ENCODE peak calls at places on chromosomes 2 and 18, in eight cellular contexts. One of them, this sample, is unnamed.

GRCh38 chr2:192377174-192377573 is 182.4 kb upstream of the TMEFF2 start:
- DNase-seq in CD8-positive, alpha-beta memory T cell: no peak
- DNase-seq in right cardiac atrium: no peak
- DNase-seq in CD8-positive, alpha-beta T cell: no peak
- DNase-seq in gastrocnemius medialis: no peak
- DNase-seq in breast epithelium: no peak
- DNase-seq in upper lobe of left lung: no peak
- DNase-seq in pancreas: no peak
- DNase-seq in this sample: no peak

GRCh38 chr2:46801731-46802664 is 113.6 kb downstream of the MCFD2 start:
- DNase-seq in CD8-positive, alpha-beta memory T cell: no peak
- DNase-seq in right cardiac atrium: peak; percentile 41
- DNase-seq in CD8-positive, alpha-beta T cell: no peak
- DNase-seq in gastrocnemius medialis: no peak
- DNase-seq in breast epithelium: no peak
- DNase-seq in upper lobe of left lung: no peak
- DNase-seq in pancreas: no peak
- DNase-seq in this sample: no peak

GRCh38 chr2:43207553-43208300 is 18.7 kb downstream of the ZFP36L2 start:
- DNase-seq in CD8-positive, alpha-beta memory T cell: no peak
- DNase-seq in right cardiac atrium: peak; percentile 23
- DNase-seq in CD8-positive, alpha-beta T cell: no peak
- DNase-seq in gastrocnemius medialis: no peak
- DNase-seq in breast epithelium: no peak
- DNase-seq in upper lobe of left lung: peak; percentile 34
- DNase-seq in pancreas: no peak
- DNase-seq in this sample: no peak

GRCh38 chr2:130839011-130839780 is 2.5 kb downstream of the ARHGEF4 start:
- DNase-seq in CD8-positive, alpha-beta memory T cell: peak; percentile 34
- DNase-seq in right cardiac atrium: no peak
- DNase-seq in CD8-positive, alpha-beta T cell: no peak
- DNase-seq in gastrocnemius medialis: no peak
- DNase-seq in breast epithelium: no peak
- DNase-seq in upper lobe of left lung: no peak
- DNase-seq in pancreas: no peak
- DNase-seq in this sample: no peak

GRCh38 chr2:216661639-216662375 is 28.6 kb downstream of the IGFBP2 start:
- DNase-seq in CD8-positive, alpha-beta memory T cell: peak; percentile 40
- DNase-seq in right cardiac atrium: peak; percentile 84
- DNase-seq in CD8-positive, alpha-beta T cell: no peak
- DNase-seq in gastrocnemius medialis: no peak
- DNase-seq in breast epithelium: no peak
- DNase-seq in upper lobe of left lung: no peak
- DNase-seq in pancreas: no peak
- DNase-seq in this sample: no peak

GRCh38 chr18:62596145-62597005 is 73.5 kb downstream of the ZCCHC2 start:
- DNase-seq in CD8-positive, alpha-beta memory T cell: no peak
- DNase-seq in right cardiac atrium: no peak
- DNase-seq in CD8-positive, alpha-beta T cell: no peak
- DNase-seq in gastrocnemius medialis: no peak
- DNase-seq in breast epithelium: no peak
- DNase-seq in upper lobe of left lung: no peak
- DNase-seq in pancreas: no peak
- DNase-seq in this sample: peak; percentile 31

GRCh38 chr18:9466127-9466526 is 9.2 kb upstream of the RALBP1 start:
- DNase-seq in CD8-positive, alpha-beta memory T cell: no peak
- DNase-seq in right cardiac atrium: no peak
- DNase-seq in CD8-positive, alpha-beta T cell: no peak
- DNase-seq in gastrocnemius medialis: no peak
- DNase-seq in breast epithelium: no peak
- DNase-seq in upper lobe of left lung: no peak
- DNase-seq in pancreas: no peak
- DNase-seq in this sample: no peak

GRCh38 chr2:220512419-220512818 is 885.0 kb downstream of the SLC4A3 start:
- DNase-seq in CD8-positive, alpha-beta memory T cell: no peak
- DNase-seq in right cardiac atrium: no peak
- DNase-seq in CD8-positive, alpha-beta T cell: no peak
- DNase-seq in gastrocnemius medialis: no peak
- DNase-seq in breast epithelium: no peak
- DNase-seq in upper lobe of left lung: no peak
- DNase-seq in pancreas: no peak
- DNase-seq in this sample: no peak

GRCh38 chr2:11941201-11942041 is 195.0 kb downstream of the LPIN1 start:
- DNase-seq in CD8-positive, alpha-beta memory T cell: no peak
- DNase-seq in right cardiac atrium: peak; percentile 84
- DNase-seq in CD8-positive, alpha-beta T cell: no peak
- DNase-seq in gastrocnemius medialis: no peak
- DNase-seq in breast epithelium: no peak
- DNase-seq in upper lobe of left lung: no peak
- DNase-seq in pancreas: no peak
- DNase-seq in this sample: peak; percentile 36

GRCh38 chr2:37020887-37021796 is 54.8 kb upstream of the STRN start:
- DNase-seq in CD8-positive, alpha-beta memory T cell: no peak
- DNase-seq in right cardiac atrium: no peak
- DNase-seq in CD8-positive, alpha-beta T cell: no peak
- DNase-seq in gastrocnemius medialis: no peak
- DNase-seq in breast epithelium: no peak
- DNase-seq in upper lobe of left lung: no peak
- DNase-seq in pancreas: no peak
- DNase-seq in this sample: no peak

GRCh38 chr18:63889641-63890040 is 2.1 kb downstream of the SERPINB2 start:
- DNase-seq in CD8-positive, alpha-beta memory T cell: no peak
- DNase-seq in right cardiac atrium: no peak
- DNase-seq in CD8-positive, alpha-beta T cell: no peak
- DNase-seq in gastrocnemius medialis: no peak
- DNase-seq in breast epithelium: no peak
- DNase-seq in upper lobe of left lung: no peak
- DNase-seq in pancreas: no peak
- DNase-seq in this sample: no peak

GRCh38 chr2:148730085-148730484 is 85.5 kb downstream of the EPC2 start:
- DNase-seq in CD8-positive, alpha-beta memory T cell: no peak
- DNase-seq in right cardiac atrium: no peak
- DNase-seq in CD8-positive, alpha-beta T cell: no peak
- DNase-seq in gastrocnemius medialis: no peak
- DNase-seq in breast epithelium: no peak
- DNase-seq in upper lobe of left lung: no peak
- DNase-seq in pancreas: no peak
- DNase-seq in this sample: no peak

DNA sequence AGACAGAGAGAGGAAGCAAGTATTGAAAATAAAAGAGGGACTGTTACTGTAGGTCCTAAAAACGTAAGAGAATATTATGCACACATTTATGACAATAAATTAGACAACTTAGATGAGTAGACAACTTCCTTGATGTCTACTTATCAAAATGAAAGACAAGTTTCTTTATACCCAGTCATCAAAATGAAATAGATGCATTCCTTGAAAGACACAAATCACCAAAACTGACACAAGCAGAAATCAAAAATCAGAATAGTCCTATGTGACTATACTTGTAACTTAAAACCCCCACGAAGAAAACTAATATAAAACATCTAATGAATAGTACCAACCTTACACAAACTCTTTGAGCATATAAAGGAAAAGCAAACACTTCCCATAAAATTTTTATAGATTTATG is 14.5 kb downstream of the RTN4 start:
- DNase-seq in CD8-positive, alpha-beta memory T cell: no peak
- DNase-seq in right cardiac atrium: no peak
- DNase-seq in CD8-positive, alpha-beta T cell: no peak
- DNase-seq in gastrocnemius medialis: no peak
- DNase-seq in breast epithelium: no peak
- DNase-seq in upper lobe of left lung: no peak
- DNase-seq in pancreas: no peak
- DNase-seq in this sample: no peak
- H3K4me3 ChIP-seq in CD8-positive, alpha-beta memory T cell: no peak overlapping the region
- H3K4me3 ChIP-seq in right cardiac atrium: no peak overlapping the region
- H3K4me3 ChIP-seq in CD8-positive, alpha-beta T cell: no peak overlapping the region
- H3K4me3 ChIP-seq in gastrocnemius medialis: no peak overlapping the region
- H3K4me3 ChIP-seq in breast epithelium: no peak overlapping the region
- H3K4me3 ChIP-seq in upper lobe of left lung: no peak overlapping the region
- H3K4me3 ChIP-seq in pancreas: no peak overlapping the region
- H3K4me3 ChIP-seq in this sample: no peak overlapping the region

DNA sequence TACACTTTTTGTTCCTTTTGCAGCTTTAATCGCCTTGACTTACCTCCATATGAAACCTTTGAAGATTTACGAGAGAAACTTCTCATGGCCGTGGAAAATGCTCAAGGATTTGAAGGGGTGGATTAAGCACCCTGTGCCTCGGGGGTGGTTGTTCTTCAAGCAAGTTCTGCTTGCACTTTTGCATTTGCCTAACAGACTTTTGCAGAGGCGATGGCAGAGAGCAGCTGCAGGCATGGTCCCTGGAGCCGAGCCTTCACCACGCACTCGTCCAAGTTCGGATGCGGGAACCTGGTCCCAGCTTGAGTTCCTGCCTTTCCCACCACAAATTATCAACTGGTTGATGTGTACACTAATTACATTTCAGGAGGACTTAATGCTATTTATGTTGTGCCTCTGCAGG is 232.7 kb downstream of the ALPK2 start:
- DNase-seq in CD8-positive, alpha-beta memory T cell: no peak
- DNase-seq in right cardiac atrium: no peak
- DNase-seq in CD8-positive, alpha-beta T cell: no peak
- DNase-seq in gastrocnemius medialis: no peak
- DNase-seq in breast epithelium: no peak
- DNase-seq in upper lobe of left lung: no peak
- DNase-seq in pancreas: no peak
- DNase-seq in this sample: no peak
- H3K4me1 ChIP-seq in CD8-positive, alpha-beta memory T cell: peaks cover 10% of the 10 kb centered on the region
- H3K4me1 ChIP-seq in right cardiac atrium: no peaks in the 10 kb centered on the region
- H3K4me1 ChIP-seq in CD8-positive, alpha-beta T cell: peaks cover 4% of the 10 kb centered on the region
- H3K4me1 ChIP-seq in gastrocnemius medialis: peaks cover 30% of the 10 kb centered on the region
- H3K4me1 ChIP-seq in breast epithelium: no peaks in the 10 kb centered on the region
- H3K4me1 ChIP-seq in upper lobe of left lung: no peaks in the 10 kb centered on the region
- H3K4me1 ChIP-seq in pancreas: no peaks in the 10 kb centered on the region
- H3K4me1 ChIP-seq in this sample: peaks cover 27% of the 10 kb centered on the region

GRCh38 chr18:50315100-50315871 is 27.8 kb upstream of the CXXC1 start:
- DNase-seq in CD8-positive, alpha-beta memory T cell: no peak
- DNase-seq in right cardiac atrium: no peak
- DNase-seq in CD8-positive, alpha-beta T cell: no peak
- DNase-seq in gastrocnemius medialis: no peak
- DNase-seq in breast epithelium: no peak
- DNase-seq in upper lobe of left lung: no peak
- DNase-seq in pancreas: no peak
- DNase-seq in this sample: no peak
- H3K27me3 ChIP-seq in CD8-positive, alpha-beta memory T cell: no peaks in the 10 kb centered on the region
- H3K27me3 ChIP-seq in right cardiac atrium: peaks cover 2% of the 10 kb centered on the region
- H3K27me3 ChIP-seq in CD8-positive, alpha-beta T cell: no peaks in the 10 kb centered on the region
- H3K27me3 ChIP-seq in gastrocnemius medialis: no peaks in the 10 kb centered on the region
- H3K27me3 ChIP-seq in breast epithelium: no peaks in the 10 kb centered on the region
- H3K27me3 ChIP-seq in upper lobe of left lung: no peaks in the 10 kb centered on the region
- H3K27me3 ChIP-seq in pancreas: no peaks in the 10 kb centered on the region
- H3K27me3 ChIP-seq in this sample: peaks cover 18% of the 10 kb centered on the region

DNA sequence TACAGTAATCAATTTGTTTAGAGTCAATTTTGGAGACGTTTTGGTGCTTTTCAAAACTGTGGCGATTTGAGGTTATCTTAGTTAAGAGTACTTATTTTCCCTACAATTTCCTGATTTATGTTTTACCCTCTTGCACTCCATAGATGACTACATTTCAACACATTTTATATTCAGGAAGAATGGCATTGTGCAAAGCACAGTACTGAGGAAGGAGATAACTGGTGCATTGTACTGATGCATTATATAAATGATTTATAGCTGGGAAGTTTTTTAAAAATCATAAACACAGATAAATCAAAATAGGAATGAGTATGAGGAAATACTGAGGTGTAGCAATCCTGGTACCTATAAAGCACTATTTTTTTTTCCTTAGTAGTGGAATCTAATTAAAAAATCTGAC is 5.6 kb downstream of the REL start:
- DNase-seq in CD8-positive, alpha-beta memory T cell: no peak
- DNase-seq in right cardiac atrium: no peak
- DNase-seq in CD8-positive, alpha-beta T cell: no peak
- DNase-seq in gastrocnemius medialis: no peak
- DNase-seq in breast epithelium: no peak
- DNase-seq in upper lobe of left lung: no peak
- DNase-seq in pancreas: no peak
- DNase-seq in this sample: no peak
- H3K4me3 ChIP-seq in CD8-positive, alpha-beta memory T cell: no peak overlapping the region
- H3K4me3 ChIP-seq in right cardiac atrium: no peak overlapping the region
- H3K4me3 ChIP-seq in CD8-positive, alpha-beta T cell: no peak overlapping the region
- H3K4me3 ChIP-seq in gastrocnemius medialis: no peak overlapping the region
- H3K4me3 ChIP-seq in breast epithelium: no peak overlapping the region
- H3K4me3 ChIP-seq in upper lobe of left lung: no peak overlapping the region
- H3K4me3 ChIP-seq in pancreas: no peak overlapping the region
- H3K4me3 ChIP-seq in this sample: no peak overlapping the region

GRCh38 chr2:241038374-241039180 is 40.2 kb downstream of the SNED1 start:
- DNase-seq in CD8-positive, alpha-beta memory T cell: no peak
- DNase-seq in right cardiac atrium: no peak
- DNase-seq in CD8-positive, alpha-beta T cell: no peak
- DNase-seq in gastrocnemius medialis: no peak
- DNase-seq in breast epithelium: no peak
- DNase-seq in upper lobe of left lung: peak; percentile 18
- DNase-seq in pancreas: no peak
- DNase-seq in this sample: no peak

GRCh38 chr2:241040811-241041334 is 42.5 kb downstream of the SNED1 start:
- DNase-seq in CD8-positive, alpha-beta memory T cell: no peak
- DNase-seq in right cardiac atrium: no peak
- DNase-seq in CD8-positive, alpha-beta T cell: no peak
- DNase-seq in gastrocnemius medialis: no peak
- DNase-seq in breast epithelium: no peak
- DNase-seq in upper lobe of left lung: no peak
- DNase-seq in pancreas: no peak
- DNase-seq in this sample: no peak

GRCh38 chr2:241037498-241037897 is 39.1 kb downstream of the SNED1 start:
- DNase-seq in CD8-positive, alpha-beta memory T cell: no peak
- DNase-seq in right cardiac atrium: no peak
- DNase-seq in CD8-positive, alpha-beta T cell: no peak
- DNase-seq in gastrocnemius medialis: no peak
- DNase-seq in breast epithelium: no peak
- DNase-seq in upper lobe of left lung: no peak
- DNase-seq in pancreas: no peak
- DNase-seq in this sample: no peak

GRCh38 chr2:241040081-241040803 is 41.8 kb downstream of the SNED1 start:
- DNase-seq in CD8-positive, alpha-beta memory T cell: no peak
- DNase-seq in right cardiac atrium: no peak
- DNase-seq in CD8-positive, alpha-beta T cell: no peak
- DNase-seq in gastrocnemius medialis: no peak
- DNase-seq in breast epithelium: no peak
- DNase-seq in upper lobe of left lung: peak; percentile 20
- DNase-seq in pancreas: no peak
- DNase-seq in this sample: no peak

DNA sequence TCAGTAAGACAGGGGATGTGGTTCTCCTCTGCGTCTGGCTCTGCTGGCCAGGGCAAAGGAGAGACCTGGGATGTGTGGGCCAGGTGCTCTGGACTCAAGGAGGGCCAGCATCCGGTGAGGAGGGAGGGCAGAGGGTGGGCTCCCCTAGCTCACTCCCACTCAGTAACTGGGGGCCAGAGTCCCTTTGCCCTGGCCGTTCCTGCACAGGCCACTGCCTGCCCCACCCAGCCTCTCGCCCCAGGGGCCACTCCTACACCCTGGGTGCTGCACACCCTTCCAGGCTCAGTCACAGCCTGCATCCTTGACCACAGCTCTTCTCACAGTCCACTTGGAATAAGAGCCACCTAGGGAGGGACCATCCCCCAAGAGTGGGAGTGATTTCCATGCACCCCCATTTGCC is 41.0 kb downstream of the SNED1 start:
- DNase-seq in CD8-positive, alpha-beta memory T cell: no peak
- DNase-seq in right cardiac atrium: no peak
- DNase-seq in CD8-positive, alpha-beta T cell: no peak
- DNase-seq in gastrocnemius medialis: no peak
- DNase-seq in breast epithelium: no peak
- DNase-seq in upper lobe of left lung: peak; percentile 15
- DNase-seq in pancreas: no peak
- DNase-seq in this sample: no peak
- H3K4me1 ChIP-seq in CD8-positive, alpha-beta memory T cell: peaks cover 14% of the 10 kb centered on the region
- H3K4me1 ChIP-seq in right cardiac atrium: peaks cover 5% of the 10 kb centered on the region
- H3K4me1 ChIP-seq in CD8-positive, alpha-beta T cell: peaks cover 25% of the 10 kb centered on the region
- H3K4me1 ChIP-seq in gastrocnemius medialis: no peaks in the 10 kb centered on the region
- H3K4me1 ChIP-seq in breast epithelium: no peaks in the 10 kb centered on the region
- H3K4me1 ChIP-seq in upper lobe of left lung: peaks cover 11% of the 10 kb centered on the region
- H3K4me1 ChIP-seq in pancreas: peaks cover 3% of the 10 kb centered on the region
- H3K4me1 ChIP-seq in this sample: peaks cover 11% of the 10 kb centered on the region

GRCh38 chr2:63053889-63054725 is 3.5 kb downstream of the OTX1 start:
- DNase-seq in CD8-positive, alpha-beta memory T cell: peak; percentile 39
- DNase-seq in right cardiac atrium: peak; percentile 28
- DNase-seq in CD8-positive, alpha-beta T cell: no peak
- DNase-seq in gastrocnemius medialis: no peak
- DNase-seq in breast epithelium: no peak
- DNase-seq in upper lobe of left lung: no peak
- DNase-seq in pancreas: no peak
- DNase-seq in this sample: no peak
- H3K27me3 ChIP-seq in CD8-positive, alpha-beta memory T cell: peaks cover 58% of the 10 kb centered on the region
- H3K27me3 ChIP-seq in right cardiac atrium: no peaks in the 10 kb centered on the region
- H3K27me3 ChIP-seq in CD8-positive, alpha-beta T cell: peaks cover 71% of the 10 kb centered on the region
- H3K27me3 ChIP-seq in gastrocnemius medialis: peaks cover 96% of the 10 kb centered on the region
- H3K27me3 ChIP-seq in breast epithelium: peaks cover 10% of the 10 kb centered on the region
- H3K27me3 ChIP-seq in upper lobe of left lung: peaks cover 100% of the 10 kb centered on the region
- H3K27me3 ChIP-seq in pancreas: peaks cover 25% of the 10 kb centered on the region
- H3K27me3 ChIP-seq in this sample: peaks cover 100% of the 10 kb centered on the region